ENCODE peak calls at places on chromosomes 2 and 18, in nine cellular contexts. One of them, this sample, is unnamed.

GRCh38 chr2:11761259-11761658 is 14.8 kb downstream of the LPIN1 start:
- DNase-seq in psoas muscle: no peak
- DNase-seq in HFF-Myc: no peak
- DNase-seq in heart left ventricle: no peak
- DNase-seq in activated CD8-positive, alpha-beta memory T cell treated with anti-CD3 and anti-CD28 coated beads for 48 hours: no peak
- DNase-seq in tibial artery: no peak
- DNase-seq in C1 segment of cervical spinal cord: no peak
- DNase-seq in NCI-H748 treated with DMSO at 0.1 percent for 48 hours: no peak
- DNase-seq in IMR-90: no peak
- DNase-seq in this sample: no peak

GRCh38 chr18:22674300-22674699 is 256.6 kb upstream of the CTAGE1 start:
- DNase-seq in psoas muscle: no peak
- DNase-seq in HFF-Myc: peak; percentile 29
- DNase-seq in heart left ventricle: no peak
- DNase-seq in activated CD8-positive, alpha-beta memory T cell treated with anti-CD3 and anti-CD28 coated beads for 48 hours: no peak
- DNase-seq in tibial artery: no peak
- DNase-seq in C1 segment of cervical spinal cord: no peak
- DNase-seq in NCI-H748 treated with DMSO at 0.1 percent for 48 hours: no peak
- DNase-seq in IMR-90: peak; percentile 94
- DNase-seq in this sample: no peak

GRCh38 chr2:121960251-121960650 is 204.8 kb downstream of the TSN start:
- DNase-seq in psoas muscle: no peak
- DNase-seq in HFF-Myc: no peak
- DNase-seq in heart left ventricle: no peak
- DNase-seq in activated CD8-positive, alpha-beta memory T cell treated with anti-CD3 and anti-CD28 coated beads for 48 hours: no peak
- DNase-seq in tibial artery: no peak
- DNase-seq in C1 segment of cervical spinal cord: no peak
- DNase-seq in NCI-H748 treated with DMSO at 0.1 percent for 48 hours: no peak
- DNase-seq in IMR-90: no peak
- DNase-seq in this sample: no peak

GRCh38 chr2:197496695-197497094 is 2.9 kb downstream of the HSPD1 start:
- DNase-seq in psoas muscle: no peak
- DNase-seq in HFF-Myc: no peak
- DNase-seq in heart left ventricle: no peak
- DNase-seq in activated CD8-positive, alpha-beta memory T cell treated with anti-CD3 and anti-CD28 coated beads for 48 hours: no peak
- DNase-seq in tibial artery: no peak
- DNase-seq in C1 segment of cervical spinal cord: no peak
- DNase-seq in NCI-H748 treated with DMSO at 0.1 percent for 48 hours: no peak
- DNase-seq in IMR-90: no peak
- DNase-seq in this sample: no peak

GRCh38 chr18:23570912-23571504 is 15.3 kb downstream of the NPC1 start:
- DNase-seq in psoas muscle: no peak
- DNase-seq in HFF-Myc: no peak
- DNase-seq in heart left ventricle: no peak
- DNase-seq in activated CD8-positive, alpha-beta memory T cell treated with anti-CD3 and anti-CD28 coated beads for 48 hours: no peak
- DNase-seq in tibial artery: no peak
- DNase-seq in C1 segment of cervical spinal cord: no peak
- DNase-seq in NCI-H748 treated with DMSO at 0.1 percent for 48 hours: no peak
- DNase-seq in IMR-90: no peak
- DNase-seq in this sample: no peak

GRCh38 chr2:183964565-183964964 is 633.8 kb upstream of the ZNF804A start:
- DNase-seq in psoas muscle: no peak
- DNase-seq in HFF-Myc: no peak
- DNase-seq in heart left ventricle: no peak
- DNase-seq in activated CD8-positive, alpha-beta memory T cell treated with anti-CD3 and anti-CD28 coated beads for 48 hours: no peak
- DNase-seq in tibial artery: no peak
- DNase-seq in C1 segment of cervical spinal cord: no peak
- DNase-seq in NCI-H748 treated with DMSO at 0.1 percent for 48 hours: no peak
- DNase-seq in IMR-90: no peak
- DNase-seq in this sample: no peak

GRCh38 chr2:239113164-239113563 is 265.3 kb downstream of the TWIST2 start:
- DNase-seq in psoas muscle: no peak
- DNase-seq in HFF-Myc: no peak
- DNase-seq in heart left ventricle: no peak
- DNase-seq in activated CD8-positive, alpha-beta memory T cell treated with anti-CD3 and anti-CD28 coated beads for 48 hours: no peak
- DNase-seq in tibial artery: no peak
- DNase-seq in C1 segment of cervical spinal cord: no peak
- DNase-seq in NCI-H748 treated with DMSO at 0.1 percent for 48 hours: no peak
- DNase-seq in IMR-90: peak; percentile 31
- DNase-seq in this sample: no peak

GRCh38 chr2:3432067-3432466 is 52.6 kb downstream of the TRAPPC12 start:
- DNase-seq in psoas muscle: no peak
- DNase-seq in HFF-Myc: no peak
- DNase-seq in heart left ventricle: no peak
- DNase-seq in activated CD8-positive, alpha-beta memory T cell treated with anti-CD3 and anti-CD28 coated beads for 48 hours: no peak
- DNase-seq in tibial artery: no peak
- DNase-seq in C1 segment of cervical spinal cord: no peak
- DNase-seq in NCI-H748 treated with DMSO at 0.1 percent for 48 hours: no peak
- DNase-seq in IMR-90: peak; percentile 6
- DNase-seq in this sample: no peak

GRCh38 chr2:201413552-201413951 is 37.7 kb downstream of the TRAK2 start:
- DNase-seq in psoas muscle: no peak
- DNase-seq in HFF-Myc: no peak
- DNase-seq in heart left ventricle: no peak
- DNase-seq in activated CD8-positive, alpha-beta memory T cell treated with anti-CD3 and anti-CD28 coated beads for 48 hours: no peak
- DNase-seq in tibial artery: no peak
- DNase-seq in C1 segment of cervical spinal cord: no peak
- DNase-seq in NCI-H748 treated with DMSO at 0.1 percent for 48 hours: no peak
- DNase-seq in IMR-90: no peak
- DNase-seq in this sample: no peak

GRCh38 chr2:127695491-127696472 is 5.5 kb upstream of the SFT2D3 start:
- DNase-seq in psoas muscle: peak; percentile 70
- DNase-seq in HFF-Myc: no peak
- DNase-seq in heart left ventricle: peak; percentile 89
- DNase-seq in activated CD8-positive, alpha-beta memory T cell treated with anti-CD3 and anti-CD28 coated beads for 48 hours: peak; percentile 23
- DNase-seq in tibial artery: peak; percentile 89
- DNase-seq in C1 segment of cervical spinal cord: no peak
- DNase-seq in NCI-H748 treated with DMSO at 0.1 percent for 48 hours: no peak
- DNase-seq in IMR-90: peak; percentile 40
- DNase-seq in this sample: no peak

GRCh38 chr2:133674433-133675331 is 106.4 kb upstream of the NCKAP5 start:
- DNase-seq in psoas muscle: peak; percentile 30
- DNase-seq in HFF-Myc: peak; percentile 7
- DNase-seq in heart left ventricle: peak; percentile 70
- DNase-seq in activated CD8-positive, alpha-beta memory T cell treated with anti-CD3 and anti-CD28 coated beads for 48 hours: no peak
- DNase-seq in tibial artery: no peak
- DNase-seq in C1 segment of cervical spinal cord: no peak
- DNase-seq in NCI-H748 treated with DMSO at 0.1 percent for 48 hours: peak; percentile 86
- DNase-seq in IMR-90: peak; percentile 90
- DNase-seq in this sample: peak; percentile 90

GRCh38 chr2:127814677-127815076 is 3.7 kb upstream of the WDR33 start:
- DNase-seq in psoas muscle: no peak
- DNase-seq in HFF-Myc: no peak
- DNase-seq in heart left ventricle: no peak
- DNase-seq in activated CD8-positive, alpha-beta memory T cell treated with anti-CD3 and anti-CD28 coated beads for 48 hours: no peak
- DNase-seq in tibial artery: no peak
- DNase-seq in C1 segment of cervical spinal cord: no peak
- DNase-seq in NCI-H748 treated with DMSO at 0.1 percent for 48 hours: no peak
- DNase-seq in IMR-90: no peak
- DNase-seq in this sample: no peak

GRCh38 chr2:109677815-109678580 is 63.8 kb downstream of the SOWAHC start:
- DNase-seq in psoas muscle: no peak
- DNase-seq in HFF-Myc: no peak
- DNase-seq in heart left ventricle: no peak
- DNase-seq in activated CD8-positive, alpha-beta memory T cell treated with anti-CD3 and anti-CD28 coated beads for 48 hours: no peak
- DNase-seq in tibial artery: no peak
- DNase-seq in C1 segment of cervical spinal cord: no peak
- DNase-seq in NCI-H748 treated with DMSO at 0.1 percent for 48 hours: no peak
- DNase-seq in IMR-90: no peak
- DNase-seq in this sample: no peak

GRCh38 chr2:85053802-85054201 is 79.4 kb upstream of the TCF7L1 start:
- DNase-seq in psoas muscle: peak; percentile 60
- DNase-seq in HFF-Myc: peak; percentile 35
- DNase-seq in heart left ventricle: no peak
- DNase-seq in activated CD8-positive, alpha-beta memory T cell treated with anti-CD3 and anti-CD28 coated beads for 48 hours: no peak
- DNase-seq in tibial artery: no peak
- DNase-seq in C1 segment of cervical spinal cord: no peak
- DNase-seq in NCI-H748 treated with DMSO at 0.1 percent for 48 hours: no peak
- DNase-seq in IMR-90: peak; percentile 54
- DNase-seq in this sample: no peak

GRCh38 chr2:119371111-119371510 is 4.3 kb downstream of the DBI start:
- DNase-seq in psoas muscle: no peak
- DNase-seq in HFF-Myc: no peak
- DNase-seq in heart left ventricle: no peak
- DNase-seq in activated CD8-positive, alpha-beta memory T cell treated with anti-CD3 and anti-CD28 coated beads for 48 hours: no peak
- DNase-seq in tibial artery: no peak
- DNase-seq in C1 segment of cervical spinal cord: peak; percentile 24
- DNase-seq in NCI-H748 treated with DMSO at 0.1 percent for 48 hours: no peak
- DNase-seq in IMR-90: no peak
- DNase-seq in this sample: no peak

GRCh38 chr2:166984188-166984587 is 95.9 kb downstream of the XIRP2 start:
- DNase-seq in psoas muscle: no peak
- DNase-seq in HFF-Myc: no peak
- DNase-seq in heart left ventricle: no peak
- DNase-seq in activated CD8-positive, alpha-beta memory T cell treated with anti-CD3 and anti-CD28 coated beads for 48 hours: no peak
- DNase-seq in tibial artery: no peak
- DNase-seq in C1 segment of cervical spinal cord: no peak
- DNase-seq in NCI-H748 treated with DMSO at 0.1 percent for 48 hours: no peak
- DNase-seq in IMR-90: no peak
- DNase-seq in this sample: no peak

GRCh38 chr18:74731097-74731496 is 133.4 kb downstream of the ZNF407 start:
- DNase-seq in psoas muscle: no peak
- DNase-seq in HFF-Myc: no peak
- DNase-seq in heart left ventricle: no peak
- DNase-seq in activated CD8-positive, alpha-beta memory T cell treated with anti-CD3 and anti-CD28 coated beads for 48 hours: no peak
- DNase-seq in tibial artery: no peak
- DNase-seq in C1 segment of cervical spinal cord: no peak
- DNase-seq in NCI-H748 treated with DMSO at 0.1 percent for 48 hours: no peak
- DNase-seq in IMR-90: peak; percentile 86
- DNase-seq in this sample: no peak

GRCh38 chr2:98907966-98908905 is 27.8 kb downstream of the CRACDL start:
- DNase-seq in psoas muscle: no peak
- DNase-seq in HFF-Myc: no peak
- DNase-seq in heart left ventricle: no peak
- DNase-seq in activated CD8-positive, alpha-beta memory T cell treated with anti-CD3 and anti-CD28 coated beads for 48 hours: no peak
- DNase-seq in tibial artery: peak; percentile 21
- DNase-seq in C1 segment of cervical spinal cord: no peak
- DNase-seq in NCI-H748 treated with DMSO at 0.1 percent for 48 hours: peak; percentile 36
- DNase-seq in IMR-90: no peak
- DNase-seq in this sample: no peak

GRCh38 chr2:111705711-111706323 is 178.2 kb downstream of the ANAPC1 start:
- DNase-seq in psoas muscle: peak; percentile 53
- DNase-seq in HFF-Myc: peak; percentile 82
- DNase-seq in heart left ventricle: no peak
- DNase-seq in activated CD8-positive, alpha-beta memory T cell treated with anti-CD3 and anti-CD28 coated beads for 48 hours: peak; percentile 30
- DNase-seq in tibial artery: no peak
- DNase-seq in C1 segment of cervical spinal cord: no peak
- DNase-seq in NCI-H748 treated with DMSO at 0.1 percent for 48 hours: peak; percentile 43
- DNase-seq in IMR-90: peak; percentile 97
- DNase-seq in this sample: no peak

GRCh38 chr2:185537689-185538088 is 200.9 kb upstream of the FSIP2 start:
- DNase-seq in psoas muscle: no peak
- DNase-seq in HFF-Myc: no peak
- DNase-seq in heart left ventricle: no peak
- DNase-seq in activated CD8-positive, alpha-beta memory T cell treated with anti-CD3 and anti-CD28 coated beads for 48 hours: no peak
- DNase-seq in tibial artery: no peak
- DNase-seq in C1 segment of cervical spinal cord: no peak
- DNase-seq in NCI-H748 treated with DMSO at 0.1 percent for 48 hours: no peak
- DNase-seq in IMR-90: no peak
- DNase-seq in this sample: no peak

GRCh38 chr2:3142210-3142609 is 235.4 kb downstream of the EIPR1 start:
- DNase-seq in psoas muscle: no peak
- DNase-seq in HFF-Myc: no peak
- DNase-seq in heart left ventricle: no peak
- DNase-seq in activated CD8-positive, alpha-beta memory T cell treated with anti-CD3 and anti-CD28 coated beads for 48 hours: no peak
- DNase-seq in tibial artery: no peak
- DNase-seq in C1 segment of cervical spinal cord: no peak
- DNase-seq in NCI-H748 treated with DMSO at 0.1 percent for 48 hours: no peak
- DNase-seq in IMR-90: no peak
- DNase-seq in this sample: no peak

GRCh38 chr2:240362216-240362755 is 73.2 kb upstream of the GPC1 start:
- DNase-seq in psoas muscle: no peak
- DNase-seq in HFF-Myc: no peak
- DNase-seq in heart left ventricle: peak; percentile 16
- DNase-seq in activated CD8-positive, alpha-beta memory T cell treated with anti-CD3 and anti-CD28 coated beads for 48 hours: no peak
- DNase-seq in tibial artery: no peak
- DNase-seq in C1 segment of cervical spinal cord: no peak
- DNase-seq in NCI-H748 treated with DMSO at 0.1 percent for 48 hours: no peak
- DNase-seq in IMR-90: no peak
- DNase-seq in this sample: no peak

GRCh38 chr2:14297340-14297739 is 335.2 kb upstream of the LRATD1 start:
- DNase-seq in psoas muscle: no peak
- DNase-seq in HFF-Myc: no peak
- DNase-seq in heart left ventricle: no peak
- DNase-seq in activated CD8-positive, alpha-beta memory T cell treated with anti-CD3 and anti-CD28 coated beads for 48 hours: no peak
- DNase-seq in tibial artery: no peak
- DNase-seq in C1 segment of cervical spinal cord: no peak
- DNase-seq in NCI-H748 treated with DMSO at 0.1 percent for 48 hours: no peak
- DNase-seq in IMR-90: no peak
- DNase-seq in this sample: no peak

GRCh38 chr2:66013456-66013855 is 421.5 kb upstream of the MEIS1 start:
- DNase-seq in psoas muscle: no peak
- DNase-seq in HFF-Myc: no peak
- DNase-seq in heart left ventricle: no peak
- DNase-seq in activated CD8-positive, alpha-beta memory T cell treated with anti-CD3 and anti-CD28 coated beads for 48 hours: no peak
- DNase-seq in tibial artery: no peak
- DNase-seq in C1 segment of cervical spinal cord: no peak
- DNase-seq in NCI-H748 treated with DMSO at 0.1 percent for 48 hours: no peak
- DNase-seq in IMR-90: no peak
- DNase-seq in this sample: no peak

GRCh38 chr2:172968061-172968469 is 107.6 kb upstream of the MAP3K20 start:
- DNase-seq in psoas muscle: peak; percentile 59
- DNase-seq in HFF-Myc: peak; percentile 47
- DNase-seq in heart left ventricle: peak; percentile 85
- DNase-seq in activated CD8-positive, alpha-beta memory T cell treated with anti-CD3 and anti-CD28 coated beads for 48 hours: no peak
- DNase-seq in tibial artery: peak; percentile 84
- DNase-seq in C1 segment of cervical spinal cord: no peak
- DNase-seq in NCI-H748 treated with DMSO at 0.1 percent for 48 hours: no peak
- DNase-seq in IMR-90: peak; percentile 95
- DNase-seq in this sample: no peak

GRCh38 chr2:113098532-113098931 is 28.9 kb upstream of the IL1RN start:
- DNase-seq in psoas muscle: no peak
- DNase-seq in HFF-Myc: no peak
- DNase-seq in heart left ventricle: no peak
- DNase-seq in activated CD8-positive, alpha-beta memory T cell treated with anti-CD3 and anti-CD28 coated beads for 48 hours: no peak
- DNase-seq in tibial artery: no peak
- DNase-seq in C1 segment of cervical spinal cord: no peak
- DNase-seq in NCI-H748 treated with DMSO at 0.1 percent for 48 hours: no peak
- DNase-seq in IMR-90: no peak
- DNase-seq in this sample: no peak

GRCh38 chr2:88590998-88591613 is 36.2 kb downstream of the EIF2AK3 start:
- DNase-seq in psoas muscle: no peak
- DNase-seq in HFF-Myc: peak; percentile 39
- DNase-seq in heart left ventricle: no peak
- DNase-seq in activated CD8-positive, alpha-beta memory T cell treated with anti-CD3 and anti-CD28 coated beads for 48 hours: no peak
- DNase-seq in tibial artery: no peak
- DNase-seq in C1 segment of cervical spinal cord: no peak
- DNase-seq in NCI-H748 treated with DMSO at 0.1 percent for 48 hours: peak; percentile 9
- DNase-seq in IMR-90: peak; percentile 72
- DNase-seq in this sample: no peak

GRCh38 chr2:109690822-109691541 is 76.8 kb downstream of the SOWAHC start:
- DNase-seq in psoas muscle: peak; percentile 33
- DNase-seq in HFF-Myc: no peak
- DNase-seq in heart left ventricle: peak; percentile 61
- DNase-seq in activated CD8-positive, alpha-beta memory T cell treated with anti-CD3 and anti-CD28 coated beads for 48 hours: no peak
- DNase-seq in tibial artery: peak; percentile 81
- DNase-seq in C1 segment of cervical spinal cord: no peak
- DNase-seq in NCI-H748 treated with DMSO at 0.1 percent for 48 hours: no peak
- DNase-seq in IMR-90: peak; percentile 22
- DNase-seq in this sample: no peak

GRCh38 chr2:241659150-241659739 is 21.8 kb downstream of the ATG4B start:
- DNase-seq in psoas muscle: no peak
- DNase-seq in HFF-Myc: peak; percentile 43
- DNase-seq in heart left ventricle: peak; percentile 63
- DNase-seq in activated CD8-positive, alpha-beta memory T cell treated with anti-CD3 and anti-CD28 coated beads for 48 hours: no peak
- DNase-seq in tibial artery: no peak
- DNase-seq in C1 segment of cervical spinal cord: no peak
- DNase-seq in NCI-H748 treated with DMSO at 0.1 percent for 48 hours: no peak
- DNase-seq in IMR-90: peak; percentile 73
- DNase-seq in this sample: peak; percentile 42

GRCh38 chr2:176445831-176446433 is 176.7 kb downstream of the MTX2 start:
- DNase-seq in psoas muscle: no peak
- DNase-seq in HFF-Myc: no peak
- DNase-seq in heart left ventricle: no peak
- DNase-seq in activated CD8-positive, alpha-beta memory T cell treated with anti-CD3 and anti-CD28 coated beads for 48 hours: no peak
- DNase-seq in tibial artery: no peak
- DNase-seq in C1 segment of cervical spinal cord: no peak
- DNase-seq in NCI-H748 treated with DMSO at 0.1 percent for 48 hours: no peak
- DNase-seq in IMR-90: peak; percentile 87
- DNase-seq in this sample: no peak

GRCh38 chr2:196206804-196207203 is 35.4 kb upstream of the STK17B start:
- DNase-seq in psoas muscle: no peak
- DNase-seq in HFF-Myc: no peak
- DNase-seq in heart left ventricle: no peak
- DNase-seq in activated CD8-positive, alpha-beta memory T cell treated with anti-CD3 and anti-CD28 coated beads for 48 hours: no peak
- DNase-seq in tibial artery: no peak
- DNase-seq in C1 segment of cervical spinal cord: no peak
- DNase-seq in NCI-H748 treated with DMSO at 0.1 percent for 48 hours: no peak
- DNase-seq in IMR-90: no peak
- DNase-seq in this sample: no peak

This sample was measured in SK-N-MC.